ENCODE peak calls at places on chromosomes 1 and 21, in eight cellular contexts. Z is sigmoid colon; X is neural progenitor cell; L is PC-3; O is colonic mucosa; A is HCT116; K is ascending aorta; M is CD8-positive, alpha-beta T cell. D is an unnamed sample.

GRCh38 chr1:183585038-183585437 is 5.2 kb downstream of the NCF2 start:
- DNase-seq in Z (peak; percentile 83), X (no peak), L (peak; percentile 15), O (no peak), A (peak; percentile 7), K (no peak), M (no peak), D (no peak)

GRCh38 chr1:11784993-11785769 is 20.6 kb downstream of the MTHFR start:
- DNase-seq in Z (peak; percentile 87), X (peak; percentile 90), L (peak; percentile 61), O (peak; percentile 68), A (peak; percentile 19), K (no peak), M (peak; percentile 22), D (peak; percentile 40)

GRCh38 chr1:26540346-26540745 is 10.8 kb downstream of the RPS6KA1 start:
- DNase-seq in Z (no peak), X (no peak), L (no peak), O (no peak), A (no peak), K (no peak), M (no peak), D (no peak)

GRCh38 chr1:62352387-62352786 is 33.2 kb upstream of the KANK4 start:
- DNase-seq in Z (no peak), X (no peak), L (no peak), O (no peak), A (no peak), K (no peak), M (no peak), D (no peak)

GRCh38 chr1:27960762-27961645 is 1.2 kb downstream of the XKR8 start:
- DNase-seq in Z (no peak), X (peak; percentile 18), L (peak; percentile 40), O (no peak), A (no peak), K (no peak), M (no peak), D (no peak)

GRCh38 chr1:163712321-163712720 is 390.6 kb downstream of the NUF2 start:
- DNase-seq in Z (no peak), X (no peak), L (no peak), O (no peak), A (no peak), K (no peak), M (no peak), D (no peak)

GRCh38 chr1:153779781-153780541 is 4.8 kb downstream of the SLC27A3 start:
- DNase-seq in Z (no peak), X (no peak), L (no peak), O (no peak), A (no peak), K (no peak), M (no peak), D (no peak)

GRCh38 chr1:220089650-220090556 is at the start of gene BPNT1:
- DNase-seq in Z (peak; percentile 96), X (peak; percentile 94), L (peak; percentile 100), O (peak; percentile 99), A (peak; percentile 98), K (peak; percentile 74), M (peak; percentile 97), D (peak; percentile 97)

GRCh38 chr1:184878602-184879001 is 95.7 kb downstream of the NIBAN1 start:
- DNase-seq in Z (no peak), X (no peak), L (no peak), O (no peak), A (no peak), K (no peak), M (no peak), D (no peak)

GRCh38 chr1:184879876-184880275 is 94.4 kb downstream of the NIBAN1 start:
- DNase-seq in Z (no peak), X (no peak), L (no peak), O (no peak), A (no peak), K (no peak), M (no peak), D (no peak)

GRCh38 chr1:184877992-184878391 is 96.3 kb downstream of the NIBAN1 start:
- DNase-seq in Z (no peak), X (no peak), L (peak; percentile 21), O (no peak), A (no peak), K (no peak), M (no peak), D (no peak)

GRCh38 chr1:184870319-184870718 is 104.0 kb downstream of the NIBAN1 start:
- DNase-seq in Z (no peak), X (no peak), L (no peak), O (no peak), A (no peak), K (no peak), M (no peak), D (no peak)

GRCh38 chr1:184875218-184875617 is 99.1 kb downstream of the NIBAN1 start:
- DNase-seq in Z (no peak), X (no peak), L (no peak), O (no peak), A (no peak), K (no peak), M (no peak), D (no peak)
- H3K36me3 ChIP-seq in Z (peaks cover 4% of the 10 kb centered on the region), X (no peaks in the 10 kb centered on the region), L (no peaks in the 10 kb centered on the region), O (no peaks in the 10 kb centered on the region), A (no peaks in the 10 kb centered on the region), K (peaks cover 3% of the 10 kb centered on the region), M (no peaks in the 10 kb centered on the region), D (no peaks in the 10 kb centered on the region)

GRCh38 chr21:45827881-45828579 is 153.5 kb upstream of the COL6A1 start:
- DNase-seq in Z (no peak), X (no peak), L (no peak), O (no peak), A (no peak), K (no peak), M (no peak), D (no peak)

GRCh38 chr21:45826733-45827692 is 154.6 kb upstream of the COL6A1 start:
- DNase-seq in Z (no peak), X (no peak), L (no peak), O (no peak), A (no peak), K (no peak), M (no peak), D (no peak)

GRCh38 chr21:45829566-45830147 is 151.9 kb upstream of the COL6A1 start:
- DNase-seq in Z (no peak), X (no peak), L (no peak), O (no peak), A (no peak), K (no peak), M (no peak), D (no peak)

GRCh38 chr21:45830221-45830640 is 151.3 kb upstream of the COL6A1 start:
- DNase-seq in Z (no peak), X (no peak), L (no peak), O (no peak), A (no peak), K (no peak), M (no peak), D (no peak)

DNA sequence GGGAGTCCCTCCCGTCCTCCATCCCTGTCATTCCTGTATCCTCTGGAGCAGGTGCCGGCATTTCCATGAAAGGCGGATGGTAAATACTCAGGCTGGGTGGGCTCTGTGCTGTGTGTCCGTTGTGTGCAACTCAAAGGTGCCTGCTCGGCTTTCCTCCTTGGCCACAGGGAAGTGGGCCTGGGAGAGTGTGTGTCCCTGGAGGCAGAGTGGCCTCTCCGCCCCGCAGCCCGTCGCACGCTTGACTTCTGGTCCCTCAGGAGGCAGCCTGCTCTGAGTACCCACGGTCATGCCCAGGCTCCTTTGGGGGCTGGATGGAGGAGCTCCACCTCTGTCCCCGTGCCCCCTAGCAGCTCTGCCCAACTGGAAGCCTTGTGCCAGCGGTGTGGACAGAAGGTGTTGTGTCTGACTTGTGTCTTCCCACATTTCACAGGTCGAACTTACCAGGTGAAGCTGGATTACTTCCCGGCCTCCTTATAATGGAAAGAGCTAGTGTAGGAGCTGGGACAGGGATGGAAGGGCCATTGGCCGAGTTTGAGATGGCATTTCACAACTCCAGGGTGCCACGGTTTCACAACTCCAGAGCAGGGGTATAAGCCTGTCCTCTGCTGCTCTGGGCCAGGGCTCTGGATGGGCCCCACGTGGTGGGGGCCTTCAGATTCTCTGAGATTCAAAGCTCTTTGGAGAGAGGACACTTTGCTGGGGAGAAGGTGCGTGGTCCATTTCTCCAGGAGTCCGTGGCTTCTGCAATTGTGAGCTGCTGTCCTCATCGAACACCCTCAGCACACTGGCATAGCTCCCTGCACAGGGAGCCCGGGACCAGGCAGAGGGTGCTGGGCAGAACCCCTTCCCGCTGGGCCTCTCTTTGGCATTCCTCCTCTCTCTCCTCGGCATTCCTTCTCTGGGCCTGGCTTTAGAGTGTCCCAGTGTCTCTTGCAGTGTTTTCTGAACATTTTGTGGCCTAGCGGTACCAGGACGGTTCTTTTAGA is 152.7 kb upstream of the COL6A1 start:
- DNase-seq in Z (no peak), X (no peak), L (no peak), O (no peak), A (no peak), K (no peak), M (no peak), D (no peak)
- H3K4me1 ChIP-seq in Z (peaks cover 6% of the 10 kb centered on the region), X (no peaks in the 10 kb centered on the region), L (peaks cover 11% of the 10 kb centered on the region), O (no peaks in the 10 kb centered on the region), A (no peaks in the 10 kb centered on the region), K (no peaks in the 10 kb centered on the region), M (peaks cover 13% of the 10 kb centered on the region), D (peaks cover 3% of the 10 kb centered on the region)

DNA sequence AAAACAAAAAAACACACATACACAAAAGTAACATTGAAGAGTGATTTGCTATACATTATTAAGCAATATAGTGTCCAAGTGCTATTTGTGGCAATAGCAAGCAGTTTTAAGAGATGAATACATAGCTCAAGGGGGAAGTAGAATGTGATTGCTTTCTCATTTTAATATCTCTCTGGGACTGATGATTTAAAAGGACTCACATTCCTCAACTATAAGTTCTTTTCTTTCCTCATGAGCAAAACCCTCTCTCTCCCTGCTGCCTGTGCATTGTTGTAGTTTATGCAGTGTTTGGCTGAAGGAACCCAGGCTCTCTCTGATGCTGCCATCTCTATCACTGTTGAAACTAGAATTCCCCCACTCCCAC is 47.0 kb upstream of the CSF1 start:
- DNase-seq in Z (no peak), X (no peak), L (no peak), O (no peak), A (no peak), K (no peak), M (no peak), D (no peak)
- H3K4me3 ChIP-seq in Z (no peak overlapping the region), X (no peak overlapping the region), L (no peak overlapping the region), O (no peak overlapping the region), A (no peak overlapping the region), K (no peak overlapping the region), M (no peak overlapping the region), D (no peak overlapping the region)

GRCh38 chr1:53951697-53952096 is 5.5 kb downstream of the LRRC42 start:
- DNase-seq in Z (no peak), X (no peak), L (no peak), O (no peak), A (no peak), K (no peak), M (no peak), D (no peak)

GRCh38 chr1:53949651-53950050 is 3.5 kb downstream of the LRRC42 start:
- DNase-seq in Z (no peak), X (no peak), L (no peak), O (no peak), A (no peak), K (no peak), M (no peak), D (no peak)

GRCh38 chr1:53956308-53957168 is 10.4 kb downstream of the LRRC42 start:
- DNase-seq in Z (no peak), X (no peak), L (no peak), O (no peak), A (no peak), K (no peak), M (no peak), D (peak; percentile 32)

GRCh38 chr1:53957231-53957818 is 11.2 kb downstream of the LRRC42 start:
- DNase-seq in Z (no peak), X (no peak), L (peak; percentile 63), O (peak; percentile 25), A (peak; percentile 67), K (no peak), M (no peak), D (no peak)

DNA sequence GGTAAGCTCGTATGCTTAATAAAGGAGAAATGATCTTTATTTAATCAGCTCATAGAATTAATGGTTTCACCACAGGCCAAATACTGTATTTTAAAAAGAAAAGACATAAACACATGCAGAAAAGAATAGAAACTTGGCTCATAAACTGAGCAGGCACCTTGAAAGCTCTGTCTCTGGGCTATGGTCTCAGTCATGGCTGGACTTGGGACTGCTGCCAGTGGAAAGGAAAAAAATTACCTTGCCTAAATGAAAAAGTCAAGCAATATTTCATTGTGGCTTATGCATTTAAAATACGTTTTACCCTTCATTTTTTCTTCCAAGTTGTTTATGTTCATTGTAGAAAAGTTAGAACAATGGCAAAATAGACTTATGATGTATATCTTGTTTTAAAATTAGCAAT is 8.0 kb downstream of the LRRC42 start:
- DNase-seq in Z (no peak), X (no peak), L (no peak), O (no peak), A (no peak), K (no peak), M (no peak), D (no peak)
- H3K36me3 ChIP-seq in Z (peaks cover 4% of the 10 kb centered on the region), X (peaks cover 8% of the 10 kb centered on the region), L (peaks cover 6% of the 10 kb centered on the region), O (no peaks in the 10 kb centered on the region), A (peaks cover 24% of the 10 kb centered on the region), K (peaks cover 30% of the 10 kb centered on the region), M (no peaks in the 10 kb centered on the region), D (peaks cover 17% of the 10 kb centered on the region)

D was measured in HAP-1.